ENCODE peak calls at places on chromosomes 4 and X, in six cellular contexts. A is suprapubic skin; W is GM23338; B is MCF 10A; J is CD8-positive, alpha-beta T cell; G is WTC11. S is an unnamed sample.
A peak's percentile ranks its signal among the peaks of the same experiment; 100 is the strongest.

GRCh38 chrX:71998836-71999509 is 88.3 kb downstream of the NHSL2 start:
- DNase-seq in A (no peak), W (peak; percentile 70), B (peak; percentile 55), J (peak; percentile 36), G (no peak), S (no peak)

GRCh38 chrX:134025986-134026731 is 40.8 kb upstream of the GPC3 start:
- DNase-seq in A (no peak), W (peak; percentile 63), B (no peak), J (no peak), G (peak; percentile 11), S (no peak)

GRCh38 chr4:169941141-169941540 is 85.1 kb downstream of the MFAP3L start:
- DNase-seq in A (no peak), W (no peak), B (no peak), J (no peak), G (no peak), S (no peak)

GRCh38 chr4:169986369-169986768 is 39.8 kb downstream of the MFAP3L start:
- DNase-seq in A (no peak), W (no peak), B (no peak), J (no peak), G (no peak), S (no peak)

GRCh38 chrX:545488-545887 is 85.1 kb upstream of the SHOX start:
- DNase-seq in A (no peak), W (no peak), B (no peak), J (no peak), G (no peak), S (no peak)

GRCh38 chr4:138869631-138870030 is 145.9 kb upstream of the NOCT start:
- DNase-seq in A (no peak), W (no peak), B (no peak), J (no peak), G (no peak), S (no peak)

GRCh38 chr4:7785017-7785416 is 154.6 kb downstream of the AFAP1 start:
- DNase-seq in A (no peak), W (no peak), B (no peak), J (no peak), G (no peak), S (no peak)

GRCh38 chr4:139282375-139283075 is 2.5 kb upstream of the MGARP start:
- DNase-seq in A (no peak), W (no peak), B (no peak), J (no peak), G (no peak), S (no peak)

GRCh38 chr4:17814140-17814539 is 3.4 kb downstream of the NCAPG start:
- DNase-seq in A (no peak), W (no peak), B (peak; percentile 38), J (no peak), G (no peak), S (no peak)

GRCh38 chr4:121728066-121728465 is 31.3 kb upstream of the ANXA5 start:
- DNase-seq in A (no peak), W (no peak), B (peak; percentile 87), J (no peak), G (no peak), S (no peak)

GRCh38 chr4:79272761-79273160 is 53.1 kb downstream of the NAA11 start:
- DNase-seq in A (no peak), W (no peak), B (no peak), J (no peak), G (no peak), S (no peak)

GRCh38 chrX:78517124-78517523 is 142.0 kb downstream of the RTL3 start:
- DNase-seq in A (no peak), W (no peak), B (no peak), J (peak; percentile 47), G (no peak), S (no peak)

GRCh38 chrX:38166478-38167083 is 54.1 kb downstream of the SRPX start:
- DNase-seq in A (no peak), W (peak; percentile 51), B (peak; percentile 52), J (no peak), G (no peak), S (no peak)

GRCh38 chr4:25258980-25259578 is 25.2 kb downstream of the PI4K2B start:
- DNase-seq in A (no peak), W (no peak), B (peak; percentile 34), J (no peak), G (no peak), S (no peak)

GRCh38 chrX:64334467-64334866 is 60.8 kb downstream of the MTMR8 start:
- DNase-seq in A (no peak), W (no peak), B (no peak), J (no peak), G (no peak), S (no peak)

GRCh38 chr4:185810746-185811508 is 1.1 kb downstream of the SORBS2 start:
- DNase-seq in A (no peak), W (peak; percentile 33), B (peak; percentile 13), J (no peak), G (no peak), S (no peak)

GRCh38 chr4:71526626-71527406 is 188.0 kb downstream of the SLC4A4 start:
- DNase-seq in A (no peak), W (peak; percentile 73), B (no peak), J (no peak), G (no peak), S (no peak)

GRCh38 chr4:19809989-19810388 is 441.7 kb upstream of the SLIT2 start:
- DNase-seq in A (no peak), W (no peak), B (no peak), J (no peak), G (no peak), S (no peak)

GRCh38 chr4:140238353-140239041 is 84.5 kb upstream of the MAML3 start:
- DNase-seq in A (peak; percentile 92), W (peak; percentile 61), B (peak; percentile 96), J (no peak), G (peak; percentile 49), S (peak; percentile 76)

GRCh38 chr4:16226816-16227461 is 668 bp upstream of the TAPT1 start:
- DNase-seq in A (peak; percentile 85), W (peak; percentile 71), B (peak; percentile 45), J (peak; percentile 40), G (peak; percentile 65), S (peak; percentile 42)

GRCh38 chr4:181548873-181549541 is 694.2 kb upstream of the TENM3 start:
- DNase-seq in A (no peak), W (no peak), B (peak; percentile 88), J (no peak), G (no peak), S (no peak)

GRCh38 chr4:125526420-125526819 is 211.7 kb downstream of the FAT4 start:
- DNase-seq in A (no peak), W (no peak), B (peak; percentile 3), J (no peak), G (no peak), S (no peak)

DNA sequence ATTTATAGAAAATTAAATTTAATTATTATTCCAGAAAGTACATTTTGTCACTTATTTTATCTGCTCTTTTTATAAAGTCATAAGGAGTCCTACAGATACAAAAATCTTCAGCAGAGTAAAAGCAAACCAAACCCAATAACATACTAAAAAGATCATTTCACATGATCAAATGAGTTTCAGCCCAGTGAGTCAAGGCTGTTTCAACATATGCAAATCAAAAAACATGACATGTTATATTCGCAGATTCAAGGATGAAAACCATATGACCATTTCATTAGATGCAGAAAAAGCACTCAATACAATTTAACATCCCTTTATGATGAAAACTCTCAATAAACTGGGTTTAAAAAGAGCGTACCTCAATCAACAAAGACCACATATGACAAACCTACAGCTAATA is 214.3 kb downstream of the FAT4 start:
- DNase-seq in A (no peak), W (no peak), B (no peak), J (no peak), G (no peak), S (no peak)
- TF ChIP-seq CTCF in A (no peak), W (no peak), B (no peak), J (no peak), G (no peak), S (no peak)

GRCh38 chr4:27087306-27088045 is 226.8 kb downstream of the STIM2 start:
- DNase-seq in A (no peak), W (peak; percentile 55), B (no peak), J (no peak), G (no peak), S (no peak)

GRCh38 chr4:27088491-27088890 is 227.8 kb downstream of the STIM2 start:
- DNase-seq in A (no peak), W (no peak), B (no peak), J (no peak), G (no peak), S (no peak)

GRCh38 chr4:27082786-27083185 is 222.1 kb downstream of the STIM2 start:
- DNase-seq in A (no peak), W (no peak), B (no peak), J (no peak), G (no peak), S (no peak)

GRCh38 chr4:27081675-27082579 is 221.3 kb downstream of the STIM2 start:
- DNase-seq in A (no peak), W (no peak), B (no peak), J (no peak), G (no peak), S (no peak)

GRCh38 chr4:27084685-27085356 is 224.2 kb downstream of the STIM2 start:
- DNase-seq in A (no peak), W (peak; percentile 76), B (no peak), J (peak; percentile 18), G (peak; percentile 66), S (peak; percentile 28)
- TF ChIP-seq CTCF in A (no peak), W (peak; percentile 17), B (no peak), J (no peak), G (no peak), S (no peak)

DNA sequence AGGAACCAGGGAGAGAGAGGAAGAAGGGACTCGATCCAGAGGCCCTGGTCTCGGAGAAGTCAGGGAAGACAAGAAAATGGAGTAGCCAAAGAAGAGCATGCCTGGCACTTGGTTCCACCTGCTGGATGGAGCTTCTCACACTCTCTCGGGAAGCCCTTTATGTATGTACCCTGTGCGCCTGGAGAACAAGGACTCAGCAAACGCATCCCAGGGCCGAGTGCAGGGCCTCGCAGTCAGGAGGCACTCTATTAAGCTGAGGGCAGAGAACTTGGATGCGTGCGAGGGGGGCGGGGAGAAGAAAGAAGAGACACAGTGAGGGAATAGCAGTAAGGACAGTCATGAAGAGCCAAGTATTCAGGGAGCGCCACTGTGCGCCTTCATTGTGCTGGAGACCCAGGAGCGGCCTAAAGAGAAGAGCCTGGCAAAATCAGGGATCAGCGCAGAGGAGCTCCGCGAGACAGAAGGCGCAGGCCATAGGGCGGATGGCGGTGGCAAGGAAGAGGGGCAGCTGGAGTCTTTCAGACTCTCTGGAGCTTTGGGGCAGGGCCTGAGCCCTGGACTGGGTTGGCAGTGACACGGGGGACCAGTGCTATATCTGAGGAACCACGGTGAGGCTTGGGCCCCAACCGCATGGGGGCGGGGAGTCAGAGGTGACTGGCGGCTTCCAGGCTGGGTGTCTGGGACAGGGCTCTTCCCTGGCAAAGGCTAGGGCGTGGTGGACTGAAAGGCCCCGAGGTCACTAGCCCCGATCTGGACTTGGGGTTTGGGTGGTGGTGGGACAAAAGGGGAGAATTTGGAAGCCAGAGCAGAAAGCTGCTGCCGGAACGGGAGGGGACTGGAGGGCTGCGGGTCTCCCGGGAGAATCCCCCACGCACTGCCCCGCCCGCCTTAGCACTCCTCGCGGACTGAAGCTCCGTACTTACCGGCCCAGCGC is 1.9 kb upstream of the SEPTIN6 start:
- DNase-seq in A (no peak), W (peak; percentile 42), B (no peak), J (no peak), G (peak; percentile 28), S (no peak)
- TF ChIP-seq CTCF in A (no peak), W (peak; percentile 8), B (no peak), J (no peak), G (no peak), S (no peak)

GRCh38 chr4:126221717-126222116 is 907.0 kb downstream of the FAT4 start:
- DNase-seq in A (no peak), W (no peak), B (no peak), J (no peak), G (no peak), S (no peak)

GRCh38 chr4:126221262-126221661 is 906.5 kb downstream of the FAT4 start:
- DNase-seq in A (no peak), W (no peak), B (no peak), J (no peak), G (no peak), S (no peak)

GRCh38 chr4:126223784-126224407 is 909.1 kb downstream of the FAT4 start:
- DNase-seq in A (no peak), W (peak; percentile 39), B (peak; percentile 39), J (no peak), G (no peak), S (no peak)
- TF ChIP-seq CTCF in A (peak; percentile 23), W (peak; percentile 84), B (peak; percentile 62), J (no peak), G (peak; percentile 67), S (no peak)

S was measured in omental fat pad.